ENCODE peak calls at places on chromosome 19, in five cellular contexts. O, E, Y, Q and W are unnamed samples.
A peak's percentile ranks its signal among the peaks of the same experiment; 100 is the strongest.

GRCh38 chr19:55387736-55388497 is 2.2 kb downstream of the RPL28 start:
- DNase-seq in O (no peak), Y (no peak), E (no peak), Q (no peak), W (no peak)

GRCh38 chr19:45468159-45468651 is 409 bp downstream of the FOSB start:
- DNase-seq in Q (no peak), E (no peak), Y (no peak), O (no peak), W (peak; percentile 43)

GRCh38 chr19:41174297-41174928 is 18.6 kb upstream of the CYP2S1 start:
- DNase-seq in E (no peak), Q (no peak), Y (no peak), O (no peak), W (no peak)

GRCh38 chr19:56538761-56539263 is at the start of gene ZFP28:
- DNase-seq in O (peak; percentile 58), Q (peak; percentile 83), E (no peak), Y (peak; percentile 91), W (no peak)

GRCh38 chr19:38506723-38507550 is 73.4 kb downstream of the RYR1 start:
- DNase-seq in O (no peak), Y (peak; percentile 96), Q (peak; percentile 99), E (peak; percentile 72), W (peak; percentile 75)

GRCh38 chr19:30880151-30880550 is 469.1 kb downstream of the TSHZ3 start:
- DNase-seq in Y (no peak), E (no peak), Q (no peak), O (no peak), W (no peak)

GRCh38 chr19:3708207-3708931 is at the start of gene TJP3:
- DNase-seq in Q (peak; percentile 59), O (peak; percentile 6), E (no peak), Y (no peak), W (peak; percentile 27)

GRCh38 chr19:30887042-30887441 is 462.2 kb downstream of the TSHZ3 start:
- DNase-seq in O (no peak), Y (no peak), E (no peak), Q (no peak), W (no peak)

GRCh38 chr19:45882652-45883585 is 3.0 kb downstream of the IRF2BP1 start:
- DNase-seq in O (peak; percentile 84), Q (peak; percentile 82), Y (peak; percentile 94), E (peak; percentile 51), W (peak; percentile 74)